ENCODE peak calls at places on chromosomes 6 and 20, in eight cellular contexts. M is heart right ventricle, U is keratinocyte, G is mammary epithelial cell, J is left ventricle myocardium inferior, V is PC-3, O is PC-9, N is fibroblast of lung. F is an unnamed sample. For H3K4me1, the result is how much of the 10 kb centered on the place peaks cover.

GRCh38 chr6:17156112-17156921 is 54.5 kb downstream of the STMND1 start:
- DNase-seq in G (peak), U (peak), J (peak), V (peak), O (peak), M (peak), N (peak), F (peak)

GRCh38 chr20:62297449-62298227 is 5.2 kb upstream of the ADRM1 start:
- DNase-seq in V (no peak), N (no peak), M (no peak), J (no peak), U (no peak), O (no peak), G (no peak), F (no peak)

GRCh38 chr6:139882234-139882633 is 507.8 kb upstream of the CITED2 start:
- DNase-seq in U (no peak), J (no peak), V (no peak), N (peak), G (no peak), M (no peak), O (no peak), F (no peak)

GRCh38 chr6:444653-445275 is 53.2 kb downstream of the IRF4 start:
- DNase-seq in U (no peak), O (no peak), V (no peak), G (no peak), M (no peak), J (no peak), N (no peak), F (no peak)

GRCh38 chr20:60201198-60201597 is 243.0 kb downstream of the CDH26 start:
- DNase-seq in O (no peak), G (no peak), M (no peak), N (no peak), J (no peak), V (no peak), U (no peak), F (no peak)

GRCh38 chr20:57693002-57693582 is 16.7 kb downstream of the PMEPA1 start:
- DNase-seq in J (no peak), G (peak), U (peak), N (peak), M (no peak), O (peak), V (peak), F (peak)

GRCh38 chr6:134466751-134467525 is 149.0 kb upstream of the SGK1 start:
- DNase-seq in N (no peak), O (no peak), U (no peak), G (peak), J (no peak), V (peak), M (no peak), F (no peak)

GRCh38 chr6:12977851-12978250 is 261.3 kb downstream of the PHACTR1 start:
- DNase-seq in N (no peak), G (no peak), M (no peak), J (no peak), U (no peak), V (no peak), O (no peak), F (no peak)

GRCh38 chr6:20700375-20700774 is 166.1 kb downstream of the CDKAL1 start:
- DNase-seq in U (no peak), G (peak), V (no peak), O (no peak), N (no peak), M (no peak), J (no peak), F (no peak)

GRCh38 chr6:110720066-110720465 is 95.2 kb downstream of the CDK19 start:
- DNase-seq in J (no peak), N (no peak), O (no peak), V (peak), M (no peak), U (no peak), G (peak), F (no peak)

GRCh38 chr6:151675746-151676459 is 131.6 kb upstream of the ESR1 start:
- DNase-seq in N (peak), V (peak), U (no peak), O (peak), J (no peak), M (no peak), G (peak), F (peak)

GRCh38 chr6:134414793-134415192 is 96.9 kb upstream of the SGK1 start:
- DNase-seq in G (no peak), N (no peak), O (no peak), V (no peak), U (no peak), M (peak), J (no peak), F (no peak)

GRCh38 chr6:3643921-3644320 is 107.6 kb downstream of the PXDC1 start:
- DNase-seq in G (no peak), M (no peak), U (no peak), N (no peak), O (no peak), J (no peak), V (no peak), F (no peak)

GRCh38 chr6:100229512-100229911 is 235.2 kb downstream of the SIM1 start:
- DNase-seq in O (no peak), G (no peak), M (no peak), U (no peak), J (no peak), N (no peak), V (no peak), F (peak)

GRCh38 chr6:90336591-90336990 is 39.9 kb upstream of the BACH2 start:
- DNase-seq in G (no peak), V (no peak), M (no peak), O (no peak), J (no peak), N (no peak), U (no peak), F (no peak)

GRCh38 chr6:43947860-43948259 is 177.8 kb downstream of the VEGFA start:
- DNase-seq in U (no peak), O (no peak), G (no peak), V (no peak), M (no peak), N (no peak), J (no peak), F (no peak)

GRCh38 chr6:79005497-79005896 is 72.6 kb downstream of the PHIP start:
- DNase-seq in G (no peak), M (no peak), O (no peak), V (no peak), J (no peak), N (peak), U (no peak), F (no peak)

GRCh38 chr6:105678516-105678915 is 275.6 kb upstream of the PREP start:
- DNase-seq in G (no peak), V (peak), O (no peak), U (no peak), M (no peak), N (peak), J (no peak), F (peak)

GRCh38 chr6:6680524-6680923 is 92.0 kb downstream of the LY86 start:
- DNase-seq in O (no peak), G (no peak), M (no peak), V (no peak), N (no peak), J (no peak), U (no peak), F (no peak)

GRCh38 chr6:119333707-119334295 is 15.8 kb downstream of the MAN1A1 start:
- DNase-seq in U (no peak), J (no peak), G (peak), V (peak), O (no peak), N (no peak), M (no peak), F (no peak)

GRCh38 chr6:41021832-41022231 is 17.2 kb downstream of the UNC5CL start:
- DNase-seq in M (peak), U (no peak), O (peak), N (peak), V (peak), G (peak), J (peak), F (peak)

GRCh38 chr6:87756858-87757257 is 54.8 kb upstream of the AKIRIN2 start:
- DNase-seq in G (peak), J (no peak), M (no peak), V (peak), U (peak), N (peak), O (no peak), F (no peak)

GRCh38 chr6:112833546-112834215 is 486.6 kb downstream of the RFPL4B start:
- DNase-seq in O (no peak), J (no peak), N (peak), V (no peak), G (no peak), M (no peak), U (no peak), F (no peak)

GRCh38 chr6:90198758-90199425 is 97.8 kb downstream of the BACH2 start:
- DNase-seq in U (no peak), G (no peak), O (no peak), M (no peak), N (no peak), J (no peak), V (no peak), F (no peak)

GRCh38 chr6:140500864-140501263 is 1126.4 kb upstream of the CITED2 start:
- DNase-seq in U (no peak), V (peak), G (no peak), O (no peak), J (no peak), M (no peak), N (no peak), F (no peak)

GRCh38 chr6:167968091-167968490 is 29.4 kb upstream of the KIF25 start:
- DNase-seq in N (no peak), G (no peak), J (no peak), M (no peak), U (no peak), V (peak), O (no peak), F (peak)

GRCh38 chr6:157492741-157493140 is 111.8 kb downstream of the ZDHHC14 start:
- DNase-seq in U (no peak), G (no peak), O (no peak), N (no peak), V (no peak), M (no peak), J (no peak), F (no peak)

DNA sequence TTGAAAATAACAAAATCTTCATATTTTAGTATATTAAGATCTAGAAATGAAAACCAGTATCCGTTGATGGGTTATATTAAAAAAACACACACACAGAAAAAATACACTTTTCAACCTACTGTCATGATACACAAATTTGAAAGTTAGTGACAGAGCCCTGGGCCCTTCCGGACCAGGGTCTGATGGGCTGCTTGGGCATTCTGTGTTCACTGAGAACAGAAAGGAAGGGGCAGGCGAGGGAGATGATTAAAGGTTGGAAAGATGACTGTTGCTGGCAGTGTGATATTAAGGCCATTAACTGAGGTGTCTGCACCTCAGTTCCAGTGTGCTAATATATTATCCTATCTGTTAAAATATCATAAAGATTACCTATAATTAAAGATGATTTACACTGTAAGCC is 18.7 kb upstream of the QKI start:
- DNase-seq in G (no peak), O (no peak), V (no peak), U (no peak), M (no peak), J (no peak), N (no peak), F (no peak)
- H3K4me1 ChIP-seq in G (under half), O (under half), V (under half), U (under half), M (half or more), J (half or more), N (under half), F (under half)

GRCh38 chr6:29925341-29926080 is 16.8 kb upstream of the HLA-A start:
- DNase-seq in O (no peak), U (peak), J (no peak), G (peak), M (peak), V (no peak), N (no peak), F (no peak)

GRCh38 chr6:29924731-29925130 is 17.6 kb upstream of the HLA-A start:
- DNase-seq in N (no peak), M (no peak), J (no peak), U (peak), V (peak), G (peak), O (peak), F (no peak)

GRCh38 chr6:29927841-29928388 is 14.4 kb upstream of the HLA-A start:
- DNase-seq in U (no peak), M (no peak), O (no peak), V (no peak), J (no peak), G (no peak), N (no peak), F (no peak)

GRCh38 chr6:29926081-29926794 is 16.1 kb upstream of the HLA-A start:
- DNase-seq in J (peak), M (peak), O (peak), V (no peak), N (no peak), G (no peak), U (no peak), F (peak)

GRCh38 chr6:29926795-29927427 is 15.4 kb upstream of the HLA-A start:
- DNase-seq in M (peak), O (peak), U (peak), G (peak), J (peak), N (peak), V (no peak), F (peak)
- H3K4me3 ChIP-seq in M (peak), O (peak), U (peak), G (peak), J (peak), N (peak), V (no peak), F (peak)

GRCh38 chr20:48404598-48404997 is 423.2 kb downstream of the PREX1 start:
- DNase-seq in U (no peak), O (peak), V (peak), N (no peak), G (no peak), J (no peak), M (no peak), F (no peak)
- TF ChIP-seq CTCF in U (no peak), O (peak), V (peak), N (no peak), G (peak), J (no peak), M (no peak), F (peak)

GRCh38 chr6:15280961-15281360 is 35.1 kb downstream of the JARID2 start:
- DNase-seq in N (no peak), V (no peak), O (no peak), M (no peak), U (no peak), G (no peak), J (no peak), F (no peak)
- H3K4me1 ChIP-seq in N (under half), V (under half), O (half or more), M (half or more), U (under half), G (under half), J (half or more), F (half or more)

DNA sequence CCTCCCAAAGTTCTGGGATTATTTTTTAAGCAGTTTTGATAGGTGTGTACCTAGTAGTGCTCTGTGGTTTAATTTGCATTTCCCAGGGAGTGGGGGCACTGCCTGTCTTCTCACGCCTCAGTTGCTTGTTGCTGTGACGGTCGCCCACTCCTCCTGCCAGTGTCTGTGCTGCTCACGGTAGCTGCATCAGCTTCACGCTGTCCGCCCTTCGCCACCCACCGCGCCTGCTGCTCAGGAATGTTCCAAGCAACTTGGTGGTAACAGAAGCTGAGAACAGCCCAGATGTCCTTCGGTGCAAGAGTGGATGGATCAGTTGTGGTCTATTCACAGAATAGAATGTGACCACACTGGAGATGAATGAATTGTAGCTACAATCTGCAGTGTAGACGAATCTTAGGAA is 22.9 kb downstream of the DNAJC5 start:
- DNase-seq in U (no peak), O (no peak), G (no peak), N (peak), J (no peak), V (no peak), M (no peak), F (no peak)
- H3K4me3 ChIP-seq in U (no peak), O (no peak), G (no peak), N (no peak), J (no peak), V (no peak), M (no peak), F (no peak)

DNA sequence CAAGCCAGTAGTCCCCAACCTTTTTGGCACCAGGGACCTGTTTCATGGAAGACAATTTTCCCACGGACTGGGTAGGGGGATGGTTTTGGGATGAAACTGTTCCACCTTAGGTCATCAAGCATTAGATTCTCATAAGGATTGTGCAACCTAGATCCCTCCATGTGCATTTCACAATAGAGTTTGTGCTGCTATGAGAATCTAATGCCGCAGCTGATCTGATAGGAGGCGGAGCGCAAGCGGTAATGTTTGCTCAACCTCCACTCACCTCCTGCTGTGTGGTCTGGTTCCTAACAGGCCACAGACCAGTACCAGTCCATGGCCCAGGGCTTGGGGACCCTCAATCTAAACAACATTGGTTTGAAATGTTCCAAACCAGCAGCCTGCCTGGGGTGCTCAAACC is 137.0 kb upstream of the STXBP5 start:
- DNase-seq in N (no peak), J (no peak), U (no peak), G (no peak), O (no peak), M (no peak), V (no peak), F (no peak)
- TF ChIP-seq CTCF in N (no peak), J (no peak), U (no peak), G (no peak), O (no peak), M (no peak), V (no peak), F (no peak)

GRCh38 chr20:49636447-49636846 is 68.5 kb upstream of the PTGIS start:
- DNase-seq in N (no peak), G (no peak), V (no peak), U (no peak), O (no peak), M (peak), J (peak), F (no peak)
- H3K4me1 ChIP-seq in N (under half), G (under half), V (under half), U (under half), O (under half), M (under half), J (under half), F (under half)

DNA sequence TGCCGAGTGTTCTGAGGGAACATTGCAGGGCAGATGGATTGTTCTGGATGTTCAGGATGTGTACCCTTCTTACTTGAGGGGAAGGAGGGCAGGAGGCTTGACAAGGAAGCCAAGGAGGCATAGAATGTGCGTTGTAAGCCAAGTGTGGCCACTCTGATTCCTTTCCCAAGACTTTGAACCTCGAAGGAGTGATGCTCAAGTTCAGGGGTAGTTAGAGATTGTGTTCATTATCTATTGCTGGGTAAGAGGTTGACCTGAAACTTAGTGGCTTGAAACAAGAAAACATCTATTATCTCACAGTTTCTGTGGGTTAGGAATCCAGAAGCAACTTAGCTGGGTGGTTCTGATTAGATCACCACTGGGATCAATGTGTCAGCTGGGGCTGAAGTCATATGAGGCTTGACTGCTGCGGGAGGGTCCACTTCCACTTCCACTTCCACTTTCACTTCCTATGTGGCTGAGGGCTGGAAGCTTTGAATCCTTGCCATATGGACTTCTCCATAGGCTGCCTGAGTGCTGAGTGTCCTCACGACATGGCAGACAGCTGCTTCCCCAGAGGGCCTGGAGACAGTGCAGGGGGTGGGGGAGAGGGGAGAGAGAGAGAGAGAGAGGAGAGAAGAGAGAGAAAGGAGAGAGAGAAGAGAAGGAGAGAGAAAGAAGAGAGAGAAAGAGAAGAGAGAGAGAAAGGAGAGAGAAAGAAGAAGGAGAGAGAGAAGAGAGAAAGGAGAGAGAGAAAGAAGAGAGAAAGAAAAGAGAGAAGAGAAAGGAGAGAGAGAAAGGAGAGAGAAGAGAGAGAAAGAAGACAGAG is 6.9 kb upstream of the CD40 start:
- DNase-seq in O (no peak), M (peak), J (no peak), U (no peak), G (no peak), N (no peak), V (no peak), F (peak)
- H3K4me3 ChIP-seq in O (no peak), M (no peak), J (no peak), U (no peak), G (no peak), N (no peak), V (no peak), F (no peak)

GRCh38 chr20:3115190-3116107 is 30.9 kb upstream of the AVP start:
- DNase-seq in G (peak), V (peak), J (no peak), M (peak), O (peak), U (no peak), N (peak), F (peak)
- TF ChIP-seq CTCF in G (peak), V (peak), J (peak), M (peak), O (peak), U (peak), N (peak), F (peak)

DNA sequence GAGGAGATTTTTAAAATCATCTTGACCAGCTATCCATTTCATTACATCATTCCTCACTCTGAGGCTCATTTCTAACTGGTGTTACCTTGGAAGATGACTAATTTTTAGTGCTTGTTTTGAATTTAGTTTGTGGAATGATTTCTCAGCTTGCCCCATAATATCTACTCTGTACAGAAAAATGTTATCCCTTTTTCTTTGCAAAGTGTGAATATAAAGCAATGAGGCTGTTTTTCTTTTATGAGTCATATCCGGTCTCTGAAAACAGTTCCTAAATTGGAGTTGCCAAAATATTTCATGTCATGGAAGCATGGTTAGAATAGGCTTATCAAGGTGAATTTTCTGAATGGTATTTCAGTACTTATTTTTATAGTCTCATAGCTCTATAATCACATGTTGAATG is 43.8 kb downstream of the FUT9 start:
- DNase-seq in N (peak), U (no peak), G (no peak), O (no peak), M (no peak), V (no peak), J (no peak), F (no peak)
- H3K4me1 ChIP-seq in N (under half), U (under half), G (under half), O (under half), M (under half), V (under half), J (under half), F (under half)